ENCODE peak calls at places on chromosomes 16 and 17, in six cellular contexts. One of them, this sample, is unnamed. For H3K4me1, the result is how much of the 10 kb centered on the place peaks cover.

GRCh38 chr17:19759934-19760530 is 11.9 kb upstream of the ALDH3A1 start:
- DNase-seq in HepG2: no peak
- DNase-seq in GM12878: no peak
- DNase-seq in K562: no peak
- DNase-seq in H1: no peak
- DNase-seq in HCT116: no peak
- DNase-seq in this sample: no peak

GRCh38 chr16:73171380-73171779 is 123.5 kb upstream of the ZFHX3 start:
- DNase-seq in K562: no peak
- DNase-seq in GM12878: no peak
- DNase-seq in HepG2: no peak
- DNase-seq in H1: no peak
- DNase-seq in HCT116: no peak
- DNase-seq in this sample: no peak

GRCh38 chr16:49763826-49764225 is 92.1 kb downstream of the ZNF423 start:
- DNase-seq in HCT116: no peak
- DNase-seq in H1: no peak
- DNase-seq in GM12878: no peak
- DNase-seq in HepG2: no peak
- DNase-seq in K562: no peak
- DNase-seq in this sample: no peak

GRCh38 chr17:81340606-81341346 is 45.7 kb upstream of the SLC38A10 start:
- DNase-seq in HepG2: no peak
- DNase-seq in HCT116: no peak
- DNase-seq in K562: no peak
- DNase-seq in H1: peak
- DNase-seq in GM12878: no peak
- DNase-seq in this sample: no peak

GRCh38 chr17:40072481-40073346 is 9.9 kb downstream of the THRA start:
- DNase-seq in H1: no peak
- DNase-seq in GM12878: no peak
- DNase-seq in HepG2: peak
- DNase-seq in HCT116: no peak
- DNase-seq in K562: peak
- DNase-seq in this sample: no peak

GRCh38 chr16:71732587-71732986 is 8.1 kb upstream of the PHLPP2 start:
- DNase-seq in HCT116: no peak
- DNase-seq in K562: no peak
- DNase-seq in GM12878: no peak
- DNase-seq in H1: no peak
- DNase-seq in HepG2: no peak
- DNase-seq in this sample: no peak

GRCh38 chr17:29549169-29549935 is 17.5 kb downstream of the ABHD15 start:
- DNase-seq in K562: no peak
- DNase-seq in HepG2: no peak
- DNase-seq in GM12878: no peak
- DNase-seq in HCT116: no peak
- DNase-seq in H1: no peak
- DNase-seq in this sample: no peak

GRCh38 chr17:2081564-2081963 is 26.7 kb downstream of the HIC1 start:
- DNase-seq in K562: no peak
- DNase-seq in HepG2: no peak
- DNase-seq in GM12878: no peak
- DNase-seq in HCT116: no peak
- DNase-seq in H1: no peak
- DNase-seq in this sample: no peak

GRCh38 chr16:86496262-86496928 is 13.9 kb upstream of the FOXF1 start:
- DNase-seq in K562: no peak
- DNase-seq in HCT116: no peak
- DNase-seq in H1: no peak
- DNase-seq in HepG2: no peak
- DNase-seq in GM12878: no peak
- DNase-seq in this sample: no peak
- H3K9ac ChIP-seq in K562: no peak
- H3K9ac ChIP-seq in HCT116: no peak
- H3K9ac ChIP-seq in H1: no peak
- H3K9ac ChIP-seq in HepG2: no peak
- H3K9ac ChIP-seq in GM12878: no peak
- H3K9ac ChIP-seq in this sample: no peak

GRCh38 chr17:9239260-9239820 is 218.0 kb downstream of the NTN1 start:
- DNase-seq in K562: no peak
- DNase-seq in H1: no peak
- DNase-seq in GM12878: no peak
- DNase-seq in HCT116: no peak
- DNase-seq in HepG2: no peak
- DNase-seq in this sample: no peak
- H3K4me1 ChIP-seq in K562: under half
- H3K4me1 ChIP-seq in H1: under half
- H3K4me1 ChIP-seq in GM12878: under half
- H3K4me1 ChIP-seq in HCT116: under half
- H3K4me1 ChIP-seq in HepG2: under half
- H3K4me1 ChIP-seq in this sample: under half

GRCh38 chr16:88799569-88800276 is 3.9 kb upstream of the CDT1 start:
- DNase-seq in HCT116: no peak
- DNase-seq in K562: peak
- DNase-seq in H1: no peak
- DNase-seq in HepG2: no peak
- DNase-seq in GM12878: no peak
- DNase-seq in this sample: no peak
- TF ChIP-seq ZNF274 in HCT116: no peak
- TF ChIP-seq ZNF274 in K562: no peak
- TF ChIP-seq ZNF274 in H1: no peak
- TF ChIP-seq ZNF274 in HepG2: no peak
- TF ChIP-seq ZNF274 in GM12878: no peak
- TF ChIP-seq ZNF274 in this sample: no peak

GRCh38 chr17:22203208-22203715 is 510.9 kb downstream of the KCNJ18 start:
- DNase-seq in HepG2: no peak
- DNase-seq in H1: no peak
- DNase-seq in HCT116: no peak
- DNase-seq in GM12878: no peak
- DNase-seq in K562: no peak
- DNase-seq in this sample: no peak
- H3K9ac ChIP-seq in HepG2: no peak
- H3K9ac ChIP-seq in H1: no peak
- H3K9ac ChIP-seq in HCT116: no peak
- H3K9ac ChIP-seq in GM12878: no peak
- H3K9ac ChIP-seq in K562: no peak
- H3K9ac ChIP-seq in this sample: no peak

This sample was measured in NT2/D1.